ENCODE peak calls at places on chromosomes 13 and 19, in seven cellular contexts. K is HTR-8/SVneo; C is amygdala; Q is MV-4-11; M is NCI-H1694; H is activated CD8-positive, alpha-beta memory T cell treated with anti-CD3 and anti-CD28 coated beads, Interleukin-2, amount 50 U/mL, for 4 hours; I is T-helper 2 cell. X is an unnamed sample.

GRCh38 chr19:17648097-17648660 is 40.0 kb downstream of the UNC13A start:
- DNase-seq in M (no peak), I (no peak), K (no peak), C (no peak), Q (no peak), H (no peak), X (no peak)

GRCh38 chr13:24212674-24213073 is 52.2 kb downstream of the SPATA13 start:
- DNase-seq in M (no peak), K (no peak), I (no peak), C (no peak), Q (no peak), H (no peak), X (peak; percentile 20)

GRCh38 chr13:75547917-75548316 is 1.7 kb upstream of the UCHL3 start:
- DNase-seq in C (no peak), M (no peak), H (no peak), I (no peak), K (no peak), Q (no peak), X (no peak)

GRCh38 chr13:20294497-20294896 is 62.4 kb upstream of the GJB6 start:
- DNase-seq in M (no peak), I (no peak), K (no peak), C (no peak), Q (no peak), H (no peak), X (peak; percentile 18)

GRCh38 chr13:79870123-79870522 is 389.2 kb downstream of the NDFIP2 start:
- DNase-seq in C (no peak), H (no peak), K (no peak), M (no peak), I (no peak), Q (no peak), X (peak; percentile 1)

GRCh38 chr13:68110178-68110768 is 880.1 kb upstream of the PCDH9 start:
- DNase-seq in Q (no peak), C (no peak), I (no peak), K (no peak), M (no peak), H (no peak), X (no peak)

GRCh38 chr13:51832471-51833152 is 12.4 kb downstream of the TMEM272 start:
- DNase-seq in C (no peak), Q (peak; percentile 83), M (peak; percentile 38), K (no peak), H (peak; percentile 52), I (peak; percentile 54), X (peak; percentile 29)

GRCh38 chr13:107845911-107846310 is 369.4 kb downstream of the LIG4 start:
- DNase-seq in K (no peak), C (no peak), H (no peak), I (no peak), M (no peak), Q (no peak), X (no peak)

GRCh38 chr13:104847863-104848262 is 1687.6 kb downstream of the EFNB2 start:
- DNase-seq in Q (no peak), I (no peak), M (no peak), K (no peak), C (no peak), H (no peak), X (no peak)

GRCh38 chr13:60080871-60081270 is 82.9 kb downstream of the DIAPH3 start:
- DNase-seq in Q (no peak), H (no peak), C (no peak), I (no peak), M (no peak), K (no peak), X (no peak)

GRCh38 chr13:99280166-99280565 is 22.0 kb upstream of the GPR18 start:
- DNase-seq in K (no peak), Q (peak; percentile 58), H (no peak), M (no peak), I (no peak), C (no peak), X (no peak)

GRCh38 chr19:47369923-47370625 is 21.0 kb downstream of the DHX34 start:
- DNase-seq in M (no peak), C (no peak), K (no peak), I (no peak), Q (peak; percentile 80), H (no peak), X (no peak)

GRCh38 chr19:45508931-45509691 is 1.8 kb downstream of the VASP start:
- DNase-seq in H (no peak), M (no peak), C (peak; percentile 35), K (peak; percentile 80), Q (peak; percentile 87), I (peak; percentile 55), X (peak; percentile 78)

GRCh38 chr13:30009411-30009810 is 159.0 kb upstream of the UBL3 start:
- DNase-seq in K (no peak), Q (no peak), I (no peak), H (no peak), M (no peak), C (no peak), X (no peak)

GRCh38 chr19:39515551-39516191 is 732 bp downstream of the SELENOV start:
- DNase-seq in C (no peak), H (peak; percentile 34), M (no peak), K (no peak), Q (no peak), I (no peak), X (peak; percentile 76)

GRCh38 chr13:112711528-112712265 is 21.9 kb downstream of the ATP11A start:
- DNase-seq in C (no peak), Q (no peak), I (no peak), M (peak; percentile 36), K (peak; percentile 87), H (no peak), X (peak; percentile 68)

GRCh38 chr13:44058067-44058466 is 178.4 kb downstream of the LACC1 start:
- DNase-seq in H (no peak), Q (no peak), C (no peak), K (no peak), I (no peak), M (no peak), X (no peak)

GRCh38 chr19:56105090-56105701 is 15.9 kb downstream of the ZNF787 start:
- DNase-seq in I (no peak), C (peak; percentile 18), K (no peak), Q (no peak), M (peak; percentile 74), H (peak; percentile 62), X (peak; percentile 81)

GRCh38 chr13:76286178-76286577 is 600.0 kb downstream of the KCTD12 start:
- DNase-seq in Q (no peak), M (no peak), I (no peak), H (no peak), C (no peak), K (no peak), X (no peak)

GRCh38 chr13:44136693-44137268 is 236.8 kb upstream of the SERP2 start:
- DNase-seq in C (no peak), I (no peak), Q (no peak), K (no peak), H (no peak), M (no peak), X (peak; percentile 72)

GRCh38 chr13:22561581-22561980 is 619.2 kb upstream of the SGCG start:
- DNase-seq in M (no peak), C (no peak), I (no peak), K (no peak), Q (no peak), H (no peak), X (peak; percentile 72)

GRCh38 chr13:68905186-68905585 is 1202.4 kb upstream of the ATXN8OS start:
- DNase-seq in I (no peak), C (no peak), M (no peak), Q (no peak), H (no peak), K (no peak), X (no peak)

GRCh38 chr19:34308381-34309367 is 54.3 kb downstream of the GARRE1 start:
- DNase-seq in I (peak; percentile 65), K (no peak), Q (peak; percentile 38), C (no peak), H (no peak), M (no peak), X (no peak)

GRCh38 chr13:99196466-99197256 is 4.0 kb upstream of the UBAC2 start:
- DNase-seq in H (no peak), C (no peak), K (no peak), M (no peak), Q (peak; percentile 15), I (peak; percentile 62), X (peak; percentile 70)

GRCh38 chr19:32406161-32407003 is 812 bp downstream of the DPY19L3 start:
- DNase-seq in C (no peak), I (no peak), H (no peak), M (no peak), Q (peak; percentile 13), K (no peak), X (peak; percentile 34)

GRCh38 chr19:51195616-51196015 is 29.3 kb upstream of the CD33 start:
- DNase-seq in C (no peak), K (no peak), I (no peak), Q (no peak), M (no peak), H (no peak), X (no peak)

GRCh38 chr13:108993346-108993745 is 363.9 kb downstream of the MYO16 start:
- DNase-seq in M (no peak), I (no peak), K (no peak), Q (peak; percentile 6), C (no peak), H (no peak), X (no peak)

GRCh38 chr13:76798037-76798436 is 88.2 kb downstream of the KCTD12 start:
- DNase-seq in K (no peak), M (no peak), H (no peak), C (no peak), Q (peak; percentile 89), I (no peak), X (peak; percentile 42)

GRCh38 chr13:23087884-23088283 is 92.9 kb upstream of the SGCG start:
- DNase-seq in I (peak; percentile 8), H (no peak), Q (peak; percentile 15), K (no peak), M (peak; percentile 0), C (no peak), X (peak; percentile 78)

GRCh38 chr13:94157705-94158218 is 321.7 kb downstream of the DCT start:
- DNase-seq in I (no peak), H (no peak), C (no peak), K (no peak), Q (no peak), M (no peak), X (no peak)

X was measured in DMS53.